ENCODE peak calls at places on chromosomes 7 and 10, in four cellular contexts. Y is neuronal stem cell, H is BE2C, E is heart left ventricle. M is an unnamed sample. For H3K36me3 and H3K27me3, the result is how much of the 10 kb centered on the place peaks cover.

GRCh38 chr10:7251696-7252465 is 159.0 kb downstream of the SFMBT2 start:
- DNase-seq in Y (no peak), H (peak), E (peak), M (no peak)

GRCh38 chr7:107661081-107661864 is 645 bp downstream of the SLC26A4 start:
- DNase-seq in Y (peak), H (peak), E (peak), M (peak)

GRCh38 chr10:8052344-8052969 is 2.0 kb upstream of the GATA3 start:
- DNase-seq in Y (peak), H (no peak), E (no peak), M (peak)

GRCh38 chr7:53426145-53426750 is 390.8 kb downstream of the POM121L12 start:
- DNase-seq in Y (peak), H (no peak), E (no peak), M (no peak)

GRCh38 chr10:52644678-52645434 is 127.7 kb downstream of the MBL2 start:
- DNase-seq in Y (peak), H (peak), E (peak), M (peak)

GRCh38 chr7:38757946-38758345 is 126.8 kb upstream of the AMPH start:
- DNase-seq in Y (no peak), H (no peak), E (no peak), M (no peak)

GRCh38 chr7:68865351-68865885 is 732.9 kb upstream of the AUTS2 start:
- DNase-seq in Y (no peak), H (no peak), E (no peak), M (no peak)

GRCh38 chr7:137619181-137619580 is 227.6 kb downstream of the DGKI start:
- DNase-seq in Y (no peak), H (no peak), E (no peak), M (no peak)

DNA sequence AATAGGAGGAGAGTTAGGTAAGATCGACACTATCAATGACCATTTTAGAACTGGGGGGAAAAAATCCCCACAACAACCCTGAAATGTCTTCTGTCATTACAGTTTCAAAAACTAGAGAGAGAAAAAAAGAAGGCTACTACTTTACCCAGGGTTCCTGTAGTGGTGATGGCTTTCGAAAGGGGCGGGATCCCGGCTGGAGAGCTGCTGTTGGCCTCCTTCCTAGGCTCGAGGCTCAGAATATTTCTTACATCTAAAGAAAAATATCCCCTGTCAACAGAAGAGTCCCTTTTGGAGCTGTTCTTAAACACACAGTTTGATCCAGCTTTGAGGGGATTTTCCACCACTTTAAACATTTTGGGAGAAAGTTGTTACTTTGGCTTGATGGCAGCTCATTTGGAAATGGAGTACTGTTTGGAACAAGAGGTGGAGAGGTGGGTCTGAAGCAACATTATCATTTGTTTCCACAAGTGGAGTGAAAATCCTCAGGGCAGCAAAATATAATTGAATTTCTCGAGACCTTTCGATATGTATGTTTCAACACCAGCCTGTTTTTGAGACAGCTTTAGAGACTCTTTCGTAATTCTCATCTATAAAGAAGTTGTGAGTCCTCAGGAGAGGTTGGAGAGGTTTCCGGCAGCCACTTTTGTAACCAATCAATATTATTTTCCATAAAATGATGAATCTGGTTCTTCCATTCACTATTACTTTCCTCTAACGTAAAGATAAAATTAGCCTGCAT is 5.1 kb downstream of the HOXA13 start:
- DNase-seq in Y (no peak), H (no peak), E (no peak), M (no peak)
- H3K4me3 ChIP-seq in Y (no peak), H (no peak), E (no peak), M (no peak)

GRCh38 chr7:730501-731439 is 3.7 kb upstream of the PRKAR1B start:
- DNase-seq in Y (no peak), H (no peak), E (no peak), M (peak)

GRCh38 chr7:732556-732955 is 5.5 kb upstream of the PRKAR1B start:
- DNase-seq in Y (no peak), H (no peak), E (no peak), M (no peak)

GRCh38 chr7:734214-734613 is 7.1 kb upstream of the PRKAR1B start:
- DNase-seq in Y (no peak), H (no peak), E (no peak), M (no peak)

GRCh38 chr7:731440-732085 is 4.5 kb upstream of the PRKAR1B start:
- DNase-seq in Y (no peak), H (no peak), E (no peak), M (peak)

GRCh38 chr7:732094-732541 is 5.0 kb upstream of the PRKAR1B start:
- DNase-seq in Y (no peak), H (peak), E (peak), M (peak)
- H3K36me3 ChIP-seq in Y (half or more), H (half or more), E (under half), M (under half)

GRCh38 chr7:16730937-16731336 is 22.6 kb upstream of the TSPAN13 start:
- DNase-seq in Y (no peak), H (no peak), E (no peak), M (no peak)
- H3K27me3 ChIP-seq in Y (under half), H (under half), E (under half), M (under half)

GRCh38 chr10:100744980-100745881 is at the start of gene PAX2:
- DNase-seq in Y (no peak), H (no peak), E (no peak), M (peak)

GRCh38 chr10:100744136-100744979 is 1.0 kb upstream of the PAX2 start:
- DNase-seq in Y (no peak), H (no peak), E (no peak), M (peak)

GRCh38 chr10:100747061-100747825 is 1.9 kb downstream of the PAX2 start:
- DNase-seq in Y (no peak), H (no peak), E (no peak), M (no peak)

GRCh38 chr10:100746413-100746931 is 1.1 kb downstream of the PAX2 start:
- DNase-seq in Y (no peak), H (no peak), E (no peak), M (no peak)

GRCh38 chr10:100745882-100746412 is 565 bp downstream of the PAX2 start:
- DNase-seq in Y (no peak), H (no peak), E (no peak), M (peak)
- H3K4me3 ChIP-seq in Y (no peak), H (no peak), E (no peak), M (peak)

GRCh38 chr10:73853196-73853595 is 21.2 kb downstream of the CAMK2G start:
- DNase-seq in Y (no peak), H (no peak), E (no peak), M (no peak)
- H3K36me3 ChIP-seq in Y (under half), H (under half), E (under half), M (under half)